ENCODE peak calls at places on chromosomes 4 and X, in five cellular contexts. Q is IMR-90, W is H9, X is mesenchymal stem cell, P is H1. K is an unnamed sample.

GRCh38 chrX:129115104-129115503 is 408.2 kb downstream of the SMARCA1 start:
- DNase-seq in W (peak; percentile 66), P (peak; percentile 60), X (peak; percentile 18), Q (peak; percentile 8), K (no peak)

GRCh38 chrX:118520206-118520857 is 24.7 kb downstream of the DOCK11 start:
- DNase-seq in Q (peak; percentile 80), P (no peak), W (no peak), X (peak; percentile 63), K (no peak)

GRCh38 chrX:1657367-1658082 is 42.7 kb downstream of the ASMT start:
- DNase-seq in X (no peak), P (no peak), W (no peak), Q (no peak), K (no peak)

GRCh38 chr4:105666693-105667092 is 41.8 kb downstream of the INTS12 start:
- DNase-seq in X (peak; percentile 38), P (no peak), W (no peak), Q (peak; percentile 16), K (no peak)

GRCh38 chr4:95124906-95125504 is 367.2 kb downstream of the BMPR1B start:
- DNase-seq in W (peak; percentile 41), Q (peak; percentile 76), X (peak; percentile 73), P (no peak), K (peak; percentile 54)

GRCh38 chrX:42220083-42220482 is 296.7 kb upstream of the CASK start:
- DNase-seq in X (no peak), W (no peak), P (no peak), Q (no peak), K (no peak)

GRCh38 chr4:6688879-6689505 is 4.7 kb upstream of the S100P start:
- DNase-seq in P (peak; percentile 55), X (peak; percentile 97), W (peak; percentile 81), Q (peak; percentile 94), K (no peak)

GRCh38 chr4:57426779-57427395 is 316.7 kb upstream of the IGFBP7 start:
- DNase-seq in P (peak; percentile 81), X (peak; percentile 69), W (peak; percentile 79), Q (peak; percentile 66), K (peak; percentile 67)

GRCh38 chr4:33709247-33709646 is 2535.1 kb downstream of the ARAP2 start:
- DNase-seq in P (no peak), X (peak; percentile 29), Q (peak; percentile 16), W (no peak), K (no peak)

GRCh38 chrX:37350034-37350365 is 836 bp downstream of the PRRG1 start:
- DNase-seq in Q (peak; percentile 31), X (peak; percentile 43), P (no peak), W (no peak), K (no peak)

GRCh38 chr4:85598936-85599335 is 124.0 kb downstream of the ARHGAP24 start:
- DNase-seq in W (no peak), X (no peak), P (no peak), Q (no peak), K (no peak)

GRCh38 chr4:56388311-56388710 is 1.0 kb upstream of the AASDH start:
- DNase-seq in P (no peak), X (peak; percentile 12), Q (no peak), W (no peak), K (no peak)

GRCh38 chrX:3129256-3129655 is 88.0 kb downstream of the ARSF start:
- DNase-seq in Q (peak; percentile 28), W (no peak), X (no peak), P (no peak), K (no peak)

GRCh38 chr4:99394913-99395312 is 40.2 kb downstream of the ADH7 start:
- DNase-seq in X (no peak), Q (peak; percentile 80), W (no peak), P (no peak), K (no peak)

GRCh38 chr4:58749206-58749605 is 1639.0 kb upstream of the IGFBP7 start:
- DNase-seq in X (no peak), Q (no peak), W (no peak), P (no peak), K (no peak)

GRCh38 chrX:54044877-54045328 is 630 bp upstream of the PHF8 start:
- DNase-seq in W (no peak), Q (no peak), X (no peak), P (no peak), K (no peak)

GRCh38 chr4:184812651-184813181 is 13.1 kb downstream of the ACSL1 start:
- DNase-seq in Q (peak; percentile 24), X (peak; percentile 40), W (no peak), P (no peak), K (no peak)

GRCh38 chrX:154436597-154437397 is at the start of gene GDI1:
- DNase-seq in Q (peak; percentile 22), P (peak; percentile 57), W (peak; percentile 54), X (peak; percentile 62), K (no peak)
- H4K8ac ChIP-seq in Q (peak within 1 kb of the TSS; percentile 77), P (peak within 1 kb of the TSS; percentile 51), W (no peak within 1 kb of the TSS), X (peak within 1 kb of the TSS; percentile 72), K (no peak within 1 kb of the TSS)

GRCh38 chr4:4761128-4761991 is 98.1 kb upstream of the MSX1 start:
- DNase-seq in Q (no peak), X (peak; percentile 29), P (peak; percentile 55), W (peak; percentile 79), K (peak; percentile 46)
- H2BK15ac ChIP-seq in Q (no peak overlapping the region), X (no peak overlapping the region), P (no peak overlapping the region), W (no peak overlapping the region), K (no peak overlapping the region)

DNA sequence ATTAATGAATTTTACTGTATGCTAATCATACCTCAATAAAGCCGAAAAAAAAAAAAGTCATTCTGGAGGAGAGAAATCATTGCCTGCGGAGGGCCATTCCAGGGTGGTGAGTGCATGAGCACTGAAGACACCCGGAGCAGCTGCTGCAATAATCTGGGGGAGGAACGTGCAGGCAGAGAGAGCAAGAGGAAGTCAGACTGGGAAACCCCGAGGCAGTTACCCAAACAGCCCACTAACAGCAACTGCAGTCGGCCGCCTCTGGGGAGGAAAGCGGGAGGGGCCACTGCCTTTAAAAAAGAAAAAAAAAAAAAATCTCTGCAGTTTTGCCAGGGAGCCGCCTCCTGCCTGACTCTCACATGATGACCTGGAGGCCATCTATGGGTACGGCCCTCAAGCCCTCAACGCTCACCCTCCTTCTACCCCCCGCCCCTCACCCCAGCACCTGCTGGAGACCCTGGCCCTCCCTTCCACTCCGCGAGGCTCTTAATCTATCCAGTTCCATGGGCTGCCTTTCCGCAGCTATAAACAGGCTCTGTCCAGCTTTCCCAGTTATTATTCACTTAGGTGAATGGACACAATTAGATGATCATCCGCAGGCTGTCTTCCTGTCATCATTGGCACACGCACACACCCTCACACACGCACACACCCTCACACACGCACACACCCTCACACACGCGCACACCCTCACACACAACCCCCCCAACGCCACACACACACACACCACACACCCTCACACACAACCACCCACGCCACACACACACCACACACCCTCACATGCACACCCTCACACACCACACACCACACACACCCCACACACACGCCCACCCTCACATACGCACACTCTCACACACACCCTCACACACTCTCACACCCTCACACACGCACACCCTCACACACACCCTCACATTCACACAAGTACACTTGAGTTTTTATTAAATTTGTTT is 3.4 kb upstream of the AVPR2 start:
- DNase-seq in W (peak; percentile 10), X (peak; percentile 91), Q (peak; percentile 87), P (no peak), K (no peak)
- H4K91ac ChIP-seq in W (no peak overlapping the region), X (peak overlapping the region; percentile 95), Q (peak overlapping the region; percentile 11), P (peak overlapping the region; percentile 95), K (no peak overlapping the region)

GRCh38 chr4:2964077-2964471 is 703 bp downstream of the GRK4 start:
- DNase-seq in P (no peak), X (no peak), W (no peak), Q (no peak), K (peak; percentile 9)

GRCh38 chr4:2963185-2964076 is at the start of the genes GRK4 and NOP14:
- DNase-seq in X (peak; percentile 98), W (peak; percentile 98), P (peak; percentile 93), Q (peak; percentile 98), K (peak; percentile 98)

GRCh38 chr4:2962099-2962455 is 1.1 kb downstream of the NOP14 start:
- DNase-seq in W (no peak), Q (no peak), X (no peak), P (no peak), K (peak; percentile 14)

GRCh38 chr4:2961411-2962098 is 1.7 kb downstream of the NOP14 start:
- DNase-seq in W (peak; percentile 37), Q (no peak), P (no peak), X (peak; percentile 45), K (peak; percentile 23)

GRCh38 chr4:2962614-2963184 is 507 bp downstream of the NOP14 start:
- DNase-seq in X (peak; percentile 78), W (peak; percentile 66), P (peak; percentile 78), Q (peak; percentile 38), K (peak; percentile 71)
- H4K8ac ChIP-seq in X (peak overlapping the region; percentile 96), W (no peak overlapping the region), P (peak overlapping the region; percentile 97), Q (peak overlapping the region; percentile 82), K (no peak overlapping the region)

GRCh38 chr4:138976526-138976925 is 39.1 kb upstream of the NOCT start:
- DNase-seq in Q (no peak), X (no peak), W (no peak), P (no peak), K (no peak)
- H2BK15ac ChIP-seq in Q (no peak overlapping the region), X (no peak overlapping the region), W (no peak overlapping the region), P (no peak overlapping the region), K (no peak overlapping the region)

GRCh38 chr4:139176299-139177048 is 544 bp downstream of the ELF2 start:
- DNase-seq in P (peak; percentile 89), X (peak; percentile 89), Q (peak; percentile 79), W (peak; percentile 77), K (peak; percentile 82)
- H4K91ac ChIP-seq in P (peak overlapping the region; percentile 40), X (peak overlapping the region; percentile 83), Q (no peak overlapping the region), W (peak overlapping the region; percentile 67), K (no peak overlapping the region)

GRCh38 chr4:118957683-118958082 is 69.0 kb downstream of the SYNPO2 start:
- DNase-seq in W (no peak), Q (no peak), P (no peak), X (no peak), K (no peak)
- H4K8ac ChIP-seq in W (no peak overlapping the region), Q (no peak overlapping the region), P (no peak overlapping the region), X (no peak overlapping the region), K (no peak overlapping the region)

GRCh38 chrX:115579327-115579726 is 18.4 kb downstream of the PLS3 start:
- DNase-seq in Q (no peak), W (no peak), P (no peak), X (no peak), K (no peak)
- H2BK15ac ChIP-seq in Q (no peak overlapping the region), W (no peak overlapping the region), P (no peak overlapping the region), X (no peak overlapping the region), K (no peak overlapping the region)

GRCh38 chr4:2819244-2820215 is 24.1 kb upstream of the ADD1 start:
- DNase-seq in X (no peak), W (no peak), P (no peak), Q (no peak), K (no peak)

GRCh38 chr4:2817136-2817535 is 24.3 kb downstream of the SH3BP2 start:
- DNase-seq in P (no peak), X (no peak), Q (no peak), W (no peak), K (no peak)

GRCh38 chr4:2820216-2820982 is 23.2 kb upstream of the ADD1 start:
- DNase-seq in X (no peak), P (no peak), W (no peak), Q (no peak), K (no peak)

GRCh38 chr4:2817701-2818350 is 24.9 kb downstream of the SH3BP2 start:
- DNase-seq in P (peak; percentile 85), W (peak; percentile 65), Q (no peak), X (no peak), K (no peak)

GRCh38 chr4:2818351-2818939 is 25.2 kb upstream of the ADD1 start:
- DNase-seq in X (no peak), W (peak; percentile 47), Q (no peak), P (peak; percentile 80), K (no peak)
- H4K91ac ChIP-seq in X (peak overlapping the region; percentile 72), W (no peak overlapping the region), Q (peak overlapping the region; percentile 35), P (no peak overlapping the region), K (no peak overlapping the region)

K was measured in neuronal stem cell.